ENCODE peak calls at places on chromosomes 6 and 20, in eight cellular contexts. One of them, this sample, is unnamed.

GRCh38 chr20:63895886-63896135 is 885 bp downstream of the DNAJC5 start:
- DNase-seq in cerebellum: no peak
- DNase-seq in fibroblast of pulmonary artery: peak; percentile 38
- DNase-seq in activated naive CD8-positive, alpha-beta T cell treated with anti-CD3 and anti-CD28 coated beads for 36 hours: no peak
- DNase-seq in NCI-H2081: no peak
- DNase-seq in stimulated activated CD4-positive, alpha-beta T cell treated with anti-CD3 and anti-CD28 coated beads, TNF-alpha, amount 100 ng/mL, for 4 hours: no peak
- DNase-seq in Ammon's horn: no peak
- DNase-seq in omental fat pad: no peak
- DNase-seq in this sample: no peak

GRCh38 chr6:73969982-73970960 is 274.3 kb downstream of the CD109 start:
- DNase-seq in activated naive CD8-positive, alpha-beta T cell treated with anti-CD3 and anti-CD28 coated beads for 36 hours: no peak
- DNase-seq in cerebellum: peak; percentile 1
- DNase-seq in stimulated activated CD4-positive, alpha-beta T cell treated with anti-CD3 and anti-CD28 coated beads, TNF-alpha, amount 100 ng/mL, for 4 hours: no peak
- DNase-seq in NCI-H2081: peak; percentile 34
- DNase-seq in omental fat pad: no peak
- DNase-seq in Ammon's horn: peak; percentile 51
- DNase-seq in fibroblast of pulmonary artery: peak; percentile 72
- DNase-seq in this sample: no peak

GRCh38 chr20:58521763-58522162 is 6.6 kb upstream of the APCDD1L start:
- DNase-seq in Ammon's horn: no peak
- DNase-seq in activated naive CD8-positive, alpha-beta T cell treated with anti-CD3 and anti-CD28 coated beads for 36 hours: no peak
- DNase-seq in NCI-H2081: no peak
- DNase-seq in omental fat pad: no peak
- DNase-seq in stimulated activated CD4-positive, alpha-beta T cell treated with anti-CD3 and anti-CD28 coated beads, TNF-alpha, amount 100 ng/mL, for 4 hours: no peak
- DNase-seq in fibroblast of pulmonary artery: no peak
- DNase-seq in cerebellum: no peak
- DNase-seq in this sample: no peak

GRCh38 chr20:31593221-31594001 is 11.7 kb upstream of the ID1 start:
- DNase-seq in NCI-H2081: no peak
- DNase-seq in Ammon's horn: no peak
- DNase-seq in activated naive CD8-positive, alpha-beta T cell treated with anti-CD3 and anti-CD28 coated beads for 36 hours: peak; percentile 30
- DNase-seq in omental fat pad: no peak
- DNase-seq in cerebellum: no peak
- DNase-seq in fibroblast of pulmonary artery: peak; percentile 79
- DNase-seq in stimulated activated CD4-positive, alpha-beta T cell treated with anti-CD3 and anti-CD28 coated beads, TNF-alpha, amount 100 ng/mL, for 4 hours: no peak
- DNase-seq in this sample: no peak

GRCh38 chr6:139369568-139370046 is 4.8 kb downstream of the CITED2 start:
- DNase-seq in stimulated activated CD4-positive, alpha-beta T cell treated with anti-CD3 and anti-CD28 coated beads, TNF-alpha, amount 100 ng/mL, for 4 hours: no peak
- DNase-seq in Ammon's horn: peak; percentile 39
- DNase-seq in activated naive CD8-positive, alpha-beta T cell treated with anti-CD3 and anti-CD28 coated beads for 36 hours: no peak
- DNase-seq in cerebellum: peak; percentile 52
- DNase-seq in NCI-H2081: peak; percentile 25
- DNase-seq in omental fat pad: no peak
- DNase-seq in fibroblast of pulmonary artery: peak; percentile 80
- DNase-seq in this sample: no peak

GRCh38 chr20:41183391-41183790 is 46.0 kb downstream of the PLCG1 start:
- DNase-seq in omental fat pad: no peak
- DNase-seq in activated naive CD8-positive, alpha-beta T cell treated with anti-CD3 and anti-CD28 coated beads for 36 hours: no peak
- DNase-seq in stimulated activated CD4-positive, alpha-beta T cell treated with anti-CD3 and anti-CD28 coated beads, TNF-alpha, amount 100 ng/mL, for 4 hours: no peak
- DNase-seq in Ammon's horn: peak; percentile 2
- DNase-seq in fibroblast of pulmonary artery: no peak
- DNase-seq in cerebellum: no peak
- DNase-seq in NCI-H2081: no peak
- DNase-seq in this sample: no peak

GRCh38 chr6:128370072-128370471 is 150.3 kb downstream of the PTPRK start:
- DNase-seq in fibroblast of pulmonary artery: peak; percentile 56
- DNase-seq in NCI-H2081: no peak
- DNase-seq in cerebellum: no peak
- DNase-seq in Ammon's horn: peak; percentile 13
- DNase-seq in stimulated activated CD4-positive, alpha-beta T cell treated with anti-CD3 and anti-CD28 coated beads, TNF-alpha, amount 100 ng/mL, for 4 hours: no peak
- DNase-seq in activated naive CD8-positive, alpha-beta T cell treated with anti-CD3 and anti-CD28 coated beads for 36 hours: no peak
- DNase-seq in omental fat pad: no peak
- DNase-seq in this sample: no peak

GRCh38 chr20:39568090-39568489 is 605.9 kb downstream of the DHX35 start:
- DNase-seq in NCI-H2081: no peak
- DNase-seq in Ammon's horn: no peak
- DNase-seq in stimulated activated CD4-positive, alpha-beta T cell treated with anti-CD3 and anti-CD28 coated beads, TNF-alpha, amount 100 ng/mL, for 4 hours: no peak
- DNase-seq in activated naive CD8-positive, alpha-beta T cell treated with anti-CD3 and anti-CD28 coated beads for 36 hours: no peak
- DNase-seq in fibroblast of pulmonary artery: no peak
- DNase-seq in omental fat pad: no peak
- DNase-seq in cerebellum: no peak
- DNase-seq in this sample: no peak

GRCh38 chr20:36728986-36729385 is 16.9 kb downstream of the NDRG3 start:
- DNase-seq in cerebellum: no peak
- DNase-seq in fibroblast of pulmonary artery: peak; percentile 23
- DNase-seq in omental fat pad: no peak
- DNase-seq in stimulated activated CD4-positive, alpha-beta T cell treated with anti-CD3 and anti-CD28 coated beads, TNF-alpha, amount 100 ng/mL, for 4 hours: no peak
- DNase-seq in NCI-H2081: no peak
- DNase-seq in activated naive CD8-positive, alpha-beta T cell treated with anti-CD3 and anti-CD28 coated beads for 36 hours: no peak
- DNase-seq in Ammon's horn: no peak
- DNase-seq in this sample: no peak

GRCh38 chr20:208937-209566 is 18.0 kb upstream of the DEFB129 start:
- DNase-seq in activated naive CD8-positive, alpha-beta T cell treated with anti-CD3 and anti-CD28 coated beads for 36 hours: peak; percentile 6
- DNase-seq in omental fat pad: no peak
- DNase-seq in NCI-H2081: peak; percentile 54
- DNase-seq in cerebellum: peak; percentile 10
- DNase-seq in stimulated activated CD4-positive, alpha-beta T cell treated with anti-CD3 and anti-CD28 coated beads, TNF-alpha, amount 100 ng/mL, for 4 hours: no peak
- DNase-seq in fibroblast of pulmonary artery: peak; percentile 83
- DNase-seq in Ammon's horn: peak; percentile 39
- DNase-seq in this sample: peak; percentile 0

GRCh38 chr6:108119212-108120141 is 44.9 kb upstream of the OSTM1 start:
- DNase-seq in cerebellum: no peak
- DNase-seq in NCI-H2081: no peak
- DNase-seq in activated naive CD8-positive, alpha-beta T cell treated with anti-CD3 and anti-CD28 coated beads for 36 hours: peak; percentile 15
- DNase-seq in stimulated activated CD4-positive, alpha-beta T cell treated with anti-CD3 and anti-CD28 coated beads, TNF-alpha, amount 100 ng/mL, for 4 hours: no peak
- DNase-seq in fibroblast of pulmonary artery: no peak
- DNase-seq in Ammon's horn: peak; percentile 3
- DNase-seq in omental fat pad: no peak
- DNase-seq in this sample: no peak

GRCh38 chr6:92534109-92534508 is 885.2 kb downstream of the EPHA7 start:
- DNase-seq in cerebellum: no peak
- DNase-seq in fibroblast of pulmonary artery: no peak
- DNase-seq in Ammon's horn: no peak
- DNase-seq in omental fat pad: no peak
- DNase-seq in stimulated activated CD4-positive, alpha-beta T cell treated with anti-CD3 and anti-CD28 coated beads, TNF-alpha, amount 100 ng/mL, for 4 hours: no peak
- DNase-seq in NCI-H2081: no peak
- DNase-seq in activated naive CD8-positive, alpha-beta T cell treated with anti-CD3 and anti-CD28 coated beads for 36 hours: no peak
- DNase-seq in this sample: no peak

GRCh38 chr6:45590225-45590624 is 212.5 kb upstream of the SUPT3H start:
- DNase-seq in omental fat pad: no peak
- DNase-seq in Ammon's horn: no peak
- DNase-seq in NCI-H2081: peak; percentile 42
- DNase-seq in activated naive CD8-positive, alpha-beta T cell treated with anti-CD3 and anti-CD28 coated beads for 36 hours: no peak
- DNase-seq in fibroblast of pulmonary artery: peak; percentile 58
- DNase-seq in cerebellum: no peak
- DNase-seq in stimulated activated CD4-positive, alpha-beta T cell treated with anti-CD3 and anti-CD28 coated beads, TNF-alpha, amount 100 ng/mL, for 4 hours: no peak
- DNase-seq in this sample: no peak

GRCh38 chr20:4717816-4718215 is 3.9 kb upstream of the PRND start:
- DNase-seq in Ammon's horn: peak; percentile 53
- DNase-seq in stimulated activated CD4-positive, alpha-beta T cell treated with anti-CD3 and anti-CD28 coated beads, TNF-alpha, amount 100 ng/mL, for 4 hours: no peak
- DNase-seq in omental fat pad: no peak
- DNase-seq in activated naive CD8-positive, alpha-beta T cell treated with anti-CD3 and anti-CD28 coated beads for 36 hours: no peak
- DNase-seq in fibroblast of pulmonary artery: no peak
- DNase-seq in NCI-H2081: no peak
- DNase-seq in cerebellum: peak; percentile 55
- DNase-seq in this sample: no peak

GRCh38 chr20:40669692-40670091 is 19.3 kb downstream of the MAFB start:
- DNase-seq in Ammon's horn: no peak
- DNase-seq in cerebellum: no peak
- DNase-seq in NCI-H2081: no peak
- DNase-seq in fibroblast of pulmonary artery: no peak
- DNase-seq in omental fat pad: no peak
- DNase-seq in stimulated activated CD4-positive, alpha-beta T cell treated with anti-CD3 and anti-CD28 coated beads, TNF-alpha, amount 100 ng/mL, for 4 hours: no peak
- DNase-seq in activated naive CD8-positive, alpha-beta T cell treated with anti-CD3 and anti-CD28 coated beads for 36 hours: no peak
- DNase-seq in this sample: no peak

GRCh38 chr6:136656121-136656520 is 105.9 kb upstream of the MAP7 start:
- DNase-seq in cerebellum: no peak
- DNase-seq in stimulated activated CD4-positive, alpha-beta T cell treated with anti-CD3 and anti-CD28 coated beads, TNF-alpha, amount 100 ng/mL, for 4 hours: no peak
- DNase-seq in Ammon's horn: no peak
- DNase-seq in omental fat pad: no peak
- DNase-seq in activated naive CD8-positive, alpha-beta T cell treated with anti-CD3 and anti-CD28 coated beads for 36 hours: no peak
- DNase-seq in fibroblast of pulmonary artery: no peak
- DNase-seq in NCI-H2081: no peak
- DNase-seq in this sample: no peak

GRCh38 chr6:18216411-18216810 is 47.9 kb downstream of the DEK start:
- DNase-seq in omental fat pad: no peak
- DNase-seq in NCI-H2081: no peak
- DNase-seq in cerebellum: no peak
- DNase-seq in Ammon's horn: no peak
- DNase-seq in activated naive CD8-positive, alpha-beta T cell treated with anti-CD3 and anti-CD28 coated beads for 36 hours: no peak
- DNase-seq in fibroblast of pulmonary artery: peak; percentile 39
- DNase-seq in stimulated activated CD4-positive, alpha-beta T cell treated with anti-CD3 and anti-CD28 coated beads, TNF-alpha, amount 100 ng/mL, for 4 hours: no peak
- DNase-seq in this sample: no peak

GRCh38 chr6:39430968-39431523 is 108.5 kb upstream of the KCNK16 start:
- DNase-seq in fibroblast of pulmonary artery: no peak
- DNase-seq in omental fat pad: no peak
- DNase-seq in Ammon's horn: peak; percentile 86
- DNase-seq in NCI-H2081: no peak
- DNase-seq in activated naive CD8-positive, alpha-beta T cell treated with anti-CD3 and anti-CD28 coated beads for 36 hours: no peak
- DNase-seq in stimulated activated CD4-positive, alpha-beta T cell treated with anti-CD3 and anti-CD28 coated beads, TNF-alpha, amount 100 ng/mL, for 4 hours: no peak
- DNase-seq in cerebellum: peak; percentile 68
- DNase-seq in this sample: peak; percentile 63

This sample was measured in COR-L47.